ENCODE peak calls at places on chromosomes 11 and 22, in six cellular contexts. S is HepG2, M is RWPE2, Z is esophagus squamous epithelium, E is heart left ventricle, Q is sigmoid colon. W is an unnamed sample.

GRCh38 chr11:60838132-60838531 is 3.8 kb upstream of the CCDC86 start:
- DNase-seq in M (no peak), Q (no peak), S (peak; percentile 28), E (no peak), Z (no peak), W (no peak)

GRCh38 chr11:68083517-68083916 is 37.7 kb downstream of the CHKA start:
- DNase-seq in E (no peak), Q (no peak), S (no peak), M (no peak), Z (no peak), W (no peak)

GRCh38 chr11:10401275-10401674 is 53.8 kb upstream of the AMPD3 start:
- DNase-seq in E (no peak), Q (no peak), Z (no peak), S (no peak), M (no peak), W (no peak)

GRCh38 chr11:122751298-122752070 is 86.8 kb upstream of the CRTAM start:
- DNase-seq in Q (peak; percentile 21), E (no peak), S (no peak), Z (no peak), M (no peak), W (no peak)

GRCh38 chr22:29702931-29703594 is 16.7 kb upstream of the CABP7 start:
- DNase-seq in E (peak; percentile 59), Z (no peak), S (no peak), M (no peak), Q (no peak), W (no peak)

GRCh38 chr11:64687641-64688533 is 35.1 kb downstream of the NRXN2 start:
- DNase-seq in Z (no peak), M (no peak), E (no peak), S (no peak), Q (no peak), W (no peak)

GRCh38 chr11:73225001-73225686 is 7.1 kb downstream of the P2RY2 start:
- DNase-seq in M (peak; percentile 34), Z (no peak), E (no peak), S (no peak), Q (peak; percentile 39), W (no peak)

GRCh38 chr22:35327690-35328471 is 28.2 kb downstream of the TOM1 start:
- DNase-seq in E (no peak), M (no peak), Z (no peak), S (no peak), Q (peak; percentile 61), W (no peak)

GRCh38 chr22:36753916-36754315 is 22.0 kb downstream of the IFT27 start:
- DNase-seq in Z (no peak), E (peak; percentile 44), M (peak; percentile 44), Q (peak; percentile 40), S (no peak), W (no peak)

GRCh38 chr11:95398437-95399112 is 167.6 kb upstream of the SESN3 start:
- DNase-seq in E (no peak), S (no peak), M (no peak), Q (no peak), Z (no peak), W (no peak)

GRCh38 chr22:29914991-29915390 is 32.0 kb downstream of the MTMR3 start:
- DNase-seq in Z (no peak), M (no peak), Q (no peak), S (no peak), E (no peak), W (no peak)

GRCh38 chr11:27246925-27247324 is 116.1 kb downstream of the CCDC34 start:
- DNase-seq in S (no peak), Z (no peak), Q (no peak), M (no peak), E (no peak), W (no peak)

GRCh38 chr11:12359761-12360160 is 17.6 kb upstream of the PARVA start:
- DNase-seq in Z (no peak), Q (no peak), S (no peak), E (no peak), M (no peak), W (no peak)

GRCh38 chr11:120032766-120033390 is 105.0 kb downstream of the TRIM29 start:
- DNase-seq in M (peak; percentile 31), S (no peak), Q (no peak), Z (no peak), E (no peak), W (peak; percentile 29)

GRCh38 chr11:30789270-30789669 is 203.1 kb upstream of the MPPED2 start:
- DNase-seq in Q (no peak), S (no peak), E (no peak), Z (no peak), M (no peak), W (no peak)

GRCh38 chr11:116224889-116225200 is 547.9 kb downstream of the BUD13 start:
- DNase-seq in E (no peak), M (no peak), Z (no peak), S (no peak), Q (no peak), W (no peak)

GRCh38 chr11:130389315-130389935 is 39.0 kb downstream of the ADAMTS8 start:
- DNase-seq in Q (no peak), M (no peak), E (no peak), S (no peak), Z (no peak), W (peak; percentile 10)

GRCh38 chr11:353315-353857 is 15.9 kb upstream of the B4GALNT4 start:
- DNase-seq in E (peak; percentile 88), Z (no peak), S (peak; percentile 90), Q (peak; percentile 96), M (no peak), W (no peak)

GRCh38 chr11:72606362-72607100 is 67.7 kb downstream of the PDE2A start:
- DNase-seq in Q (no peak), E (no peak), Z (no peak), M (no peak), S (no peak), W (no peak)

GRCh38 chr11:102831709-102832492 is 11.5 kb downstream of the MMP3 start:
- DNase-seq in S (peak; percentile 5), Z (no peak), E (no peak), Q (no peak), M (no peak), W (no peak)

GRCh38 chr22:30245985-30246901 is at the start of gene LIF:
- DNase-seq in E (no peak), Q (no peak), S (no peak), M (no peak), Z (no peak), W (peak; percentile 34)

GRCh38 chr22:25475554-25476022 is 88.9 kb upstream of the GRK3 start:
- DNase-seq in E (no peak), Z (no peak), Q (peak; percentile 72), M (no peak), S (no peak), W (no peak)

GRCh38 chr11:128532016-128532570 is 55.3 kb downstream of the ETS1 start:
- DNase-seq in E (no peak), Z (no peak), S (no peak), M (no peak), Q (no peak), W (no peak)

GRCh38 chr11:117437041-117437790 is 109.6 kb downstream of the CEP164 start:
- DNase-seq in S (no peak), M (no peak), Q (no peak), Z (no peak), E (no peak), W (no peak)

GRCh38 chr22:50260434-50260800 is 1.1 kb downstream of the MAPK12 start:
- DNase-seq in M (no peak), Q (no peak), E (no peak), S (no peak), Z (no peak), W (no peak)

GRCh38 chr22:42688241-42688913 is 32.3 kb downstream of the A4GALT start:
- DNase-seq in S (peak; percentile 57), Q (peak; percentile 98), Z (no peak), M (peak; percentile 89), E (peak; percentile 87), W (no peak)

GRCh38 chr22:31206896-31207687 is 5.0 kb upstream of the LIMK2 start:
- DNase-seq in Z (no peak), E (peak; percentile 74), M (no peak), S (no peak), Q (no peak), W (no peak)

DNA sequence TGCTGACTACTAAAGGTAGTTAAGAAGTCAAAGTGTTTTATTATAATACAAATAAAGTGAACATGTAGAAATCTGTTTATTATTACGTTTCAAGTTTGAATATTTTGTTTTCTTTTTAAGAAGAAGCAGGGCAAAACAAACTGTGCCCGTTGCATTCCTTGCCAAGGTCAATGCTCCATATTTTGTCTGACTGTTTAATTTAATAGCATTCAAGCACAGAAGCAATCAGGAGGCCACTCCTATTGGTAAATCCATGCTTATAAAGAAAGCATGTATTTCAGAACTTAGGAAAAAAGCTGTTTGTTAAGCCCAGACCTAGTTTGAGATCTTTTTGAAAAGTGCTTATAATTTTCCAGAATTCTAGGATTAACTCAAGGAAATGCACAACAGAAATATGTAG is 51.6 kb downstream of the ARHGAP42 start:
- DNase-seq in M (no peak), S (no peak), Z (no peak), E (no peak), Q (no peak), W (no peak)
- H3K4me1 ChIP-seq in M (no peaks in the 10 kb centered on the region), S (peaks cover 13% of the 10 kb centered on the region), Z (peaks cover 3% of the 10 kb centered on the region), E (peaks cover 16% of the 10 kb centered on the region), Q (no peaks in the 10 kb centered on the region), W (no peaks in the 10 kb centered on the region)

DNA sequence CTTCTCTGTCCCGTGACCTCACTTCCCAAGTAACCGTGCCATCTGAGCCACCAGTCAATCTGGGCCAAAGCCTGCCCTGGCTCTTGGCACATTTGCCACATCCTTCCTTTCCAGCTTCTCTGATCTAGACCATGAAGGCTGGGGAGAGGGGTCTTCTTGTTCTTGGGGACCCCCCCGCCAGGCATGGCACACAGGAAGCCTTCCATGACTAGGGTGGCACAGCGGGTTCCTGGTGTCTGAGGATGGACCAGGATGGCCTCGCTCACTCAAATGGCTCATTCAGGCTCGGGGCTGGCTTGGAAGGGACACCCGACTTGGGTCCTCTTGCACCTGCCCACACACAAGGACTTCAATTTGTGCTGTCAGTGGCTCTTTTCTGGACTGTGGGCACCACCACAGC is 121.3 kb downstream of the BCR start:
- DNase-seq in Z (no peak), E (peak; percentile 19), Q (no peak), M (no peak), S (no peak), W (no peak)
- H3K27me3 ChIP-seq in Z (no peaks in the 10 kb centered on the region), E (no peaks in the 10 kb centered on the region), Q (no peaks in the 10 kb centered on the region), M (no peaks in the 10 kb centered on the region), S (no peaks in the 10 kb centered on the region), W (no peaks in the 10 kb centered on the region)

GRCh38 chr11:133253570-133253969 is 278.7 kb downstream of the OPCML start:
- DNase-seq in Z (no peak), S (no peak), E (no peak), Q (no peak), M (no peak), W (no peak)
- H3K4me1 ChIP-seq in Z (no peaks in the 10 kb centered on the region), S (no peaks in the 10 kb centered on the region), E (no peaks in the 10 kb centered on the region), Q (no peaks in the 10 kb centered on the region), M (no peaks in the 10 kb centered on the region), W (no peaks in the 10 kb centered on the region)

GRCh38 chr11:66414120-66414934 is 6.5 kb upstream of the NPAS4 start:
- DNase-seq in M (no peak), Q (no peak), Z (no peak), S (no peak), E (no peak), W (no peak)

GRCh38 chr11:66412110-66412509 is 8.7 kb upstream of the NPAS4 start:
- DNase-seq in M (no peak), S (no peak), E (no peak), Q (no peak), Z (no peak), W (no peak)

GRCh38 chr11:66415423-66415822 is 5.4 kb upstream of the NPAS4 start:
- DNase-seq in S (no peak), Q (no peak), M (no peak), E (no peak), Z (no peak), W (no peak)

GRCh38 chr11:66411323-66411722 is 9.5 kb upstream of the NPAS4 start:
- DNase-seq in S (no peak), Q (no peak), M (no peak), Z (no peak), E (no peak), W (no peak)

GRCh38 chr11:66413167-66413566 is 7.7 kb upstream of the NPAS4 start:
- DNase-seq in Q (no peak), E (no peak), Z (no peak), S (no peak), M (no peak), W (no peak)
- H3K27me3 ChIP-seq in Q (no peaks in the 10 kb centered on the region), E (no peaks in the 10 kb centered on the region), Z (no peaks in the 10 kb centered on the region), S (peaks cover 59% of the 10 kb centered on the region), M (peaks cover 10% of the 10 kb centered on the region), W (peaks cover 14% of the 10 kb centered on the region)